ENCODE peak calls at places on chromosomes 6 and 20, in five cellular contexts. M is neural progenitor cell, W is OCI-LY7, A is left lung, L is neuronal stem cell. R is an unnamed sample. For H3K36me3, the result is how much of the 10 kb centered on the place peaks cover.

GRCh38 chr20:50215917-50216316 is 25.3 kb downstream of the CEBPB start:
- DNase-seq in M (no peak), W (no peak), A (no peak), L (no peak), R (no peak)

GRCh38 chr20:41664584-41664983 is 46.4 kb upstream of the CHD6 start:
- DNase-seq in M (peak), W (peak), A (no peak), L (no peak), R (peak)

GRCh38 chr20:58659841-58660240 is 8.8 kb downstream of the STX16 start:
- DNase-seq in M (no peak), W (no peak), A (no peak), L (no peak), R (no peak)

GRCh38 chr20:57980526-57980925 is 247.9 kb downstream of the ANKRD60 start:
- DNase-seq in M (peak), W (no peak), A (no peak), L (no peak), R (no peak)

GRCh38 chr20:24608926-24609667 is 139.7 kb downstream of the SYNDIG1 start:
- DNase-seq in M (no peak), W (peak), A (no peak), L (no peak), R (peak)

GRCh38 chr20:35344354-35344837 is 52.2 kb upstream of the FAM83C start:
- DNase-seq in M (no peak), W (no peak), A (no peak), L (no peak), R (no peak)

GRCh38 chr20:4071177-4071723 is 55.9 kb upstream of the RNF24 start:
- DNase-seq in M (no peak), W (no peak), A (no peak), L (no peak), R (no peak)

GRCh38 chr20:43691928-43692524 is 25.1 kb downstream of the MYBL2 start:
- DNase-seq in M (peak), W (peak), A (no peak), L (peak), R (peak)

GRCh38 chr6:1313755-1314503 is 2.0 kb downstream of the FOXQ1 start:
- DNase-seq in M (peak), W (no peak), A (peak), L (no peak), R (peak)

GRCh38 chr20:36084897-36085617 is 69.5 kb upstream of the EPB41L1 start:
- DNase-seq in M (no peak), W (no peak), A (no peak), L (no peak), R (no peak)

GRCh38 chr6:143059616-143060353 is 904 bp upstream of the AIG1 start:
- DNase-seq in M (no peak), W (peak), A (no peak), L (no peak), R (no peak)

GRCh38 chr6:10382322-10382721 is 32.6 kb downstream of the TFAP2A start:
- DNase-seq in M (peak), W (no peak), A (no peak), L (no peak), R (no peak)

GRCh38 chr20:40868568-40869223 is 159.9 kb upstream of the TOP1 start:
- DNase-seq in M (no peak), W (no peak), A (no peak), L (no peak), R (peak)

GRCh38 chr20:47502801-47503239 is 1.1 kb downstream of the NCOA3 start:
- DNase-seq in M (peak), W (peak), A (no peak), L (peak), R (peak)

GRCh38 chr6:131999545-132000146 is 48.5 kb upstream of the CCN2 start:
- DNase-seq in M (no peak), W (peak), A (no peak), L (no peak), R (no peak)

GRCh38 chr20:39799366-39799965 is 837.3 kb downstream of the DHX35 start:
- DNase-seq in M (no peak), W (no peak), A (no peak), L (no peak), R (no peak)

GRCh38 chr6:68634503-68635411 is at the start of gene ADGRB3:
- DNase-seq in M (peak), W (no peak), A (peak), L (peak), R (peak)

GRCh38 chr6:30613251-30614043 is 3.6 kb downstream of the PPP1R10 start:
- DNase-seq in M (no peak), W (no peak), A (no peak), L (no peak), R (no peak)

GRCh38 chr6:136403166-136403980 is 113.7 kb upstream of the BCLAF1 start:
- DNase-seq in M (no peak), W (no peak), A (no peak), L (no peak), R (no peak)

GRCh38 chr6:13457577-13457976 is 29.8 kb downstream of the GFOD1 start:
- DNase-seq in M (no peak), W (no peak), A (no peak), L (no peak), R (no peak)

GRCh38 chr6:164825386-164825785 is 484.0 kb downstream of the C6orf118 start:
- DNase-seq in M (no peak), W (no peak), A (no peak), L (no peak), R (no peak)

GRCh38 chr6:31655349-31656237 is at the start of gene APOM:
- DNase-seq in M (no peak), W (no peak), A (no peak), L (no peak), R (no peak)

GRCh38 chr6:149864578-149865535 is 698 bp upstream of the LRP11 start:
- DNase-seq in M (peak), W (peak), A (no peak), L (peak), R (peak)

GRCh38 chr6:170048615-170049256 is 242.1 kb downstream of the DLL1 start:
- DNase-seq in M (no peak), W (no peak), A (peak), L (no peak), R (no peak)

GRCh38 chr6:139776051-139776450 is 401.6 kb upstream of the CITED2 start:
- DNase-seq in M (peak), W (no peak), A (no peak), L (peak), R (peak)

GRCh38 chr6:37171141-37171969 is 1.4 kb downstream of the PIM1 start:
- DNase-seq in M (peak), W (peak), A (peak), L (peak), R (peak)

GRCh38 chr6:140040391-140040790 is 665.9 kb upstream of the CITED2 start:
- DNase-seq in M (no peak), W (no peak), A (no peak), L (no peak), R (no peak)

GRCh38 chr6:115932481-115932880 is 128.2 kb downstream of the FRK start:
- DNase-seq in M (no peak), W (no peak), A (no peak), L (no peak), R (no peak)

GRCh38 chr6:150925655-150925928 is 60.1 kb downstream of the MTHFD1L start:
- DNase-seq in M (no peak), W (no peak), A (no peak), L (no peak), R (no peak)

GRCh38 chr6:101614774-101615173 is 221.3 kb downstream of the GRIK2 start:
- DNase-seq in M (peak), W (no peak), A (no peak), L (peak), R (peak)

GRCh38 chr6:157672726-157673412 is 150.2 kb upstream of the SNX9 start:
- DNase-seq in M (no peak), W (no peak), A (no peak), L (no peak), R (no peak)

GRCh38 chr6:111997078-111997862 is 56.6 kb upstream of the CCN6 start:
- DNase-seq in M (peak), W (peak), A (peak), L (peak), R (peak)

GRCh38 chr6:111995409-111995808 is 58.5 kb upstream of the CCN6 start:
- DNase-seq in M (no peak), W (no peak), A (no peak), L (no peak), R (no peak)

GRCh38 chr6:111996159-111996558 is 57.7 kb upstream of the CCN6 start:
- DNase-seq in M (no peak), W (no peak), A (no peak), L (no peak), R (no peak)

GRCh38 chr6:111994791-111995190 is 59.1 kb upstream of the CCN6 start:
- DNase-seq in M (no peak), W (no peak), A (no peak), L (no peak), R (no peak)

DNA sequence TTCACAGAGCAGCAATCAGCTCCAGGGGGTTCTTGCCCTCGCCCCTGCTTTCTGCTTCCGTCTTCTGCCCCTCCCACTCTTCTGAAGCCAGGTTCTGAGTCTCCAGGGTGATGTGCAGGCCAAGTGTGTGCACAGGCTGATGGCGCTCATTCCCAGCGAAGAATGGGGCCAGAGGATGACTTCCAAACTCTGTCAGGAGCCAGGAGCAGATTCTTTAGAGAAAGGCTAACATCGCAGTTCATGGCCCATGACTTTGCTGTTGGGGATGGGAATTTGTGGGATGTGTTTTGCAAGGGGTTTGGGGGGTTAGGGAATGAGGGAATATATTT is 56.1 kb upstream of the CCN6 start:
- DNase-seq in M (no peak), W (no peak), A (no peak), L (no peak), R (no peak)
- H3K4me3 ChIP-seq in M (no peak), W (no peak), A (no peak), L (no peak), R (no peak)

DNA sequence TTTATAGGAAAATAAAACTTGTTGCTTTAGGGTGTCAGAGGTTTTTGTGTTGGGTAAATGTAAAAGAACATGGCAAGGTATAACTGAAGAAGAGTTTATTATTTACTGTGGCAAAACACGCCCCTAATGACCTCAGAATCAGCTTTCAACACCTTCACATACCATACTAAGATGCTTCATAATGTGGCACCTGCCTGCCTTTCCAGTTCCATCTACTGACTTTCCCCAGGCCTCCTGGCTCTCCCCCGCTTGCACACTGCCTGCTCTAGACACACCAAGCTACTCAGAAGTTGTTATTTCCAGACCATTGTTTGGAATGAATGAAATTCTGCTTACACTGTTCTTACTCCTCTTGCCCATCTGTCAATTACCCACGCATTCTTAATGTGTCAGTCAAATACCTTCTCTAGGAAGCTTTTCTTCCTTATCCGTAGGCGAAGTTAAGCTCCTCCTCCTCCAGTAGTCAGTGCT is 1.8 kb downstream of the TIAM2 start:
- DNase-seq in M (peak), W (no peak), A (no peak), L (no peak), R (no peak)
- H3K27ac ChIP-seq in M (no peak), W (no peak), A (no peak), L (no peak), R (no peak)

GRCh38 chr6:168721571-168721970 is 280.6 kb downstream of the SMOC2 start:
- DNase-seq in M (no peak), W (no peak), A (no peak), L (no peak), R (no peak)
- H3K36me3 ChIP-seq in M (under half), W (under half), A (under half), L (under half), R (under half)

DNA sequence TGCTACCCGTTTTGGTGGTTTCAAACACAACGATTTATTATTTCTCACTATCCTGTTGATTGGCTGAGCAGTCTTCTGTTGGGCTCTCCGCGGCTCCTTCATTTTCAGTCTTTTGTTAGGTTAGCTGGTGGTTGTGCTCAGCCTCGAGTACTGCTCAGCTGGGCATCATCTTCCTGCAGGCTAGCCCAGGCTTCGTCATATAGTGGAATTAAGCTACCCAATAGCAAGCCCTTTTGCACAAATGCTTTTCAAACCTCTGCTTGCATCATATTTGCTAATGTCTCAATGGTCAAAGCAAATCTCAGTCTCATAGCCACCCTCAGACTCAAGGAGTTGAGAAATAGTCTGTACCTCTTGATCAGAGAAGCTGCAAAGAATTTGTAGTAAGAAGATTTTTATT is 23.7 kb downstream of the STX11 start:
- DNase-seq in M (no peak), W (no peak), A (no peak), L (no peak), R (no peak)
- H3K4me3 ChIP-seq in M (no peak), W (no peak), A (no peak), L (no peak), R (no peak)

GRCh38 chr6:93418113-93418447 is 1.3 kb downstream of the EPHA7 start:
- DNase-seq in M (no peak), W (no peak), A (no peak), L (no peak), R (peak)
- H3K27ac ChIP-seq in M (no peak), W (no peak), A (no peak), L (peak), R (peak)

GRCh38 chr6:73520688-73521350 is at the start of gene EEF1A1:
- DNase-seq in M (peak), W (peak), A (peak), L (peak), R (peak)

GRCh38 chr6:73521351-73522254 is 771 bp upstream of the EEF1A1 start:
- DNase-seq in M (no peak), W (peak), A (peak), L (no peak), R (peak)

GRCh38 chr6:73523434-73524123 is 2.7 kb upstream of the EEF1A1 start:
- DNase-seq in M (no peak), W (peak), A (peak), L (no peak), R (no peak)

GRCh38 chr6:73516712-73517489 is 3.9 kb downstream of the EEF1A1 start:
- DNase-seq in M (no peak), W (peak), A (no peak), L (no peak), R (peak)

GRCh38 chr6:73519943-73520687 is 717 bp downstream of the EEF1A1 start:
- DNase-seq in M (peak), W (peak), A (peak), L (no peak), R (peak)
- H3K36me3 ChIP-seq in M (under half), W (half or more), A (under half), L (half or more), R (under half)

GRCh38 chr6:27238010-27238983 is 9.2 kb upstream of the PRSS16 start:
- DNase-seq in M (peak), W (no peak), A (peak), L (no peak), R (no peak)
- H3K4me3 ChIP-seq in M (peak), W (no peak), A (no peak), L (peak), R (peak)

R was measured in cardiac muscle cell.